ENCODE peak calls at places on chromosomes 7 and 10, in six cellular contexts. One of them, this sample, is unnamed.

GRCh38 chr10:69662173-69662685 is 32.2 kb downstream of the FAM241B start:
- DNase-seq in PC-3: no peak
- DNase-seq in GM23248: no peak
- DNase-seq in neural progenitor cell: no peak
- DNase-seq in MM.1S: no peak
- DNase-seq in OCI-LY7: no peak
- DNase-seq in this sample: no peak

GRCh38 chr10:102121739-102122372 is 1.7 kb upstream of the LDB1 start:
- DNase-seq in neural progenitor cell: peak; percentile 54
- DNase-seq in MM.1S: no peak
- DNase-seq in PC-3: no peak
- DNase-seq in GM23248: peak; percentile 42
- DNase-seq in OCI-LY7: no peak
- DNase-seq in this sample: peak; percentile 63

GRCh38 chr7:3415730-3416366 is 114.8 kb downstream of the SDK1 start:
- DNase-seq in MM.1S: no peak
- DNase-seq in OCI-LY7: no peak
- DNase-seq in PC-3: no peak
- DNase-seq in GM23248: no peak
- DNase-seq in neural progenitor cell: no peak
- DNase-seq in this sample: no peak

GRCh38 chr10:12606461-12606860 is 257.1 kb downstream of the CAMK1D start:
- DNase-seq in MM.1S: no peak
- DNase-seq in PC-3: no peak
- DNase-seq in neural progenitor cell: no peak
- DNase-seq in OCI-LY7: no peak
- DNase-seq in GM23248: no peak
- DNase-seq in this sample: no peak

GRCh38 chr7:135661311-135662122 is 797 bp upstream of the STMP1 start:
- DNase-seq in MM.1S: no peak
- DNase-seq in GM23248: no peak
- DNase-seq in OCI-LY7: no peak
- DNase-seq in PC-3: peak; percentile 11
- DNase-seq in neural progenitor cell: no peak
- DNase-seq in this sample: peak; percentile 38

GRCh38 chr10:46287846-46288480 is 1.2 kb downstream of the ANTXRL start:
- DNase-seq in neural progenitor cell: no peak
- DNase-seq in GM23248: peak; percentile 30
- DNase-seq in OCI-LY7: no peak
- DNase-seq in MM.1S: no peak
- DNase-seq in PC-3: no peak
- DNase-seq in this sample: no peak

GRCh38 chr7:142066536-142066935 is 45.0 kb upstream of the MGAM2 start:
- DNase-seq in GM23248: no peak
- DNase-seq in PC-3: peak; percentile 21
- DNase-seq in MM.1S: no peak
- DNase-seq in neural progenitor cell: no peak
- DNase-seq in OCI-LY7: no peak
- DNase-seq in this sample: no peak

GRCh38 chr7:2120841-2121830 is 111.6 kb downstream of the MAD1L1 start:
- DNase-seq in neural progenitor cell: no peak
- DNase-seq in OCI-LY7: no peak
- DNase-seq in GM23248: no peak
- DNase-seq in PC-3: no peak
- DNase-seq in MM.1S: no peak
- DNase-seq in this sample: no peak

GRCh38 chr10:26621243-26621888 is 76.1 kb upstream of the PDSS1 start:
- DNase-seq in OCI-LY7: no peak
- DNase-seq in GM23248: no peak
- DNase-seq in MM.1S: no peak
- DNase-seq in neural progenitor cell: no peak
- DNase-seq in PC-3: no peak
- DNase-seq in this sample: no peak

GRCh38 chr7:68629-69028 is 123.7 kb upstream of the FAM20C start:
- DNase-seq in PC-3: no peak
- DNase-seq in neural progenitor cell: no peak
- DNase-seq in GM23248: peak; percentile 70
- DNase-seq in MM.1S: no peak
- DNase-seq in OCI-LY7: no peak
- DNase-seq in this sample: no peak

GRCh38 chr7:148854975-148855374 is 29.1 kb downstream of the EZH2 start:
- DNase-seq in neural progenitor cell: no peak
- DNase-seq in MM.1S: no peak
- DNase-seq in OCI-LY7: no peak
- DNase-seq in PC-3: no peak
- DNase-seq in GM23248: no peak
- DNase-seq in this sample: no peak

GRCh38 chr7:141533149-141533949 is 17.9 kb upstream of the AGK start:
- DNase-seq in MM.1S: peak; percentile 89
- DNase-seq in PC-3: peak; percentile 78
- DNase-seq in OCI-LY7: peak; percentile 72
- DNase-seq in GM23248: peak; percentile 82
- DNase-seq in neural progenitor cell: peak; percentile 92
- DNase-seq in this sample: peak; percentile 92

GRCh38 chr7:4716946-4717694 is 35.0 kb downstream of the FOXK1 start:
- DNase-seq in MM.1S: no peak
- DNase-seq in neural progenitor cell: no peak
- DNase-seq in OCI-LY7: no peak
- DNase-seq in GM23248: no peak
- DNase-seq in PC-3: no peak
- DNase-seq in this sample: no peak

GRCh38 chr7:23449941-23450340 is 20.4 kb downstream of the IGF2BP3 start:
- DNase-seq in GM23248: no peak
- DNase-seq in MM.1S: no peak
- DNase-seq in PC-3: no peak
- DNase-seq in OCI-LY7: no peak
- DNase-seq in neural progenitor cell: no peak
- DNase-seq in this sample: no peak

GRCh38 chr7:108290344-108291134 is 160.4 kb upstream of the LAMB4 start:
- DNase-seq in OCI-LY7: no peak
- DNase-seq in neural progenitor cell: peak; percentile 25
- DNase-seq in PC-3: no peak
- DNase-seq in MM.1S: no peak
- DNase-seq in GM23248: no peak
- DNase-seq in this sample: no peak

GRCh38 chr7:43698461-43699255 is 30.7 kb downstream of the COA1 start:
- DNase-seq in OCI-LY7: no peak
- DNase-seq in MM.1S: no peak
- DNase-seq in PC-3: no peak
- DNase-seq in GM23248: peak; percentile 63
- DNase-seq in neural progenitor cell: no peak
- DNase-seq in this sample: no peak

GRCh38 chr10:132728741-132729140 is 57.2 kb downstream of the NKX6-2 start:
- DNase-seq in GM23248: no peak
- DNase-seq in neural progenitor cell: no peak
- DNase-seq in PC-3: no peak
- DNase-seq in MM.1S: no peak
- DNase-seq in OCI-LY7: no peak
- DNase-seq in this sample: no peak

DNA sequence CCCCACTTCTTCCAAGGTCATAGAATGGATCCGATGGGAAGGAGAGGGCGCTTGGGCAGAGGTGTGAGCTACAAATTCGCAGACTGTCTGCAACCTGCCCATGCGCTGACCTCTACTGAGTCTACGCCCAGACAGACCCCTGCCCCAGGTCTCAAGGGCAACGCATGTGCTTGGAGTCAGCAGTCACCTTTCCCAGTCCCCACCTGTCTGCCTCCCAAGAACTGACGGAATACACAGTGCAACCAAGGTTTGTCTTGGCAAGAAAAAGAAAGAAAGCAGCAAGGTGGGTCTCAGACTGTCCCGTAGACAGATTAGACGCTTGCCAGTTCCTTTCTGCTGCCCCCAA is 74.3 kb downstream of the CALN1 start:
- DNase-seq in MM.1S: no peak
- DNase-seq in GM23248: no peak
- DNase-seq in PC-3: no peak
- DNase-seq in OCI-LY7: no peak
- DNase-seq in neural progenitor cell: no peak
- DNase-seq in this sample: no peak
- TF ChIP-seq EZH2phosphoT487 in MM.1S: no peak
- TF ChIP-seq EZH2phosphoT487 in GM23248: no peak
- TF ChIP-seq EZH2phosphoT487 in PC-3: no peak
- TF ChIP-seq EZH2phosphoT487 in OCI-LY7: no peak
- TF ChIP-seq EZH2phosphoT487 in neural progenitor cell: no peak
- TF ChIP-seq EZH2phosphoT487 in this sample: no peak

GRCh38 chr7:158657189-158657746 is 47.3 kb downstream of the NCAPG2 start:
- DNase-seq in PC-3: no peak
- DNase-seq in neural progenitor cell: peak; percentile 3
- DNase-seq in OCI-LY7: peak; percentile 31
- DNase-seq in GM23248: no peak
- DNase-seq in MM.1S: peak; percentile 98
- DNase-seq in this sample: no peak

GRCh38 chr7:158655507-158655906 is 49.1 kb downstream of the NCAPG2 start:
- DNase-seq in neural progenitor cell: no peak
- DNase-seq in MM.1S: no peak
- DNase-seq in GM23248: no peak
- DNase-seq in PC-3: no peak
- DNase-seq in OCI-LY7: no peak
- DNase-seq in this sample: no peak

GRCh38 chr7:158662610-158663427 is 41.8 kb downstream of the NCAPG2 start:
- DNase-seq in OCI-LY7: no peak
- DNase-seq in neural progenitor cell: no peak
- DNase-seq in PC-3: no peak
- DNase-seq in GM23248: no peak
- DNase-seq in MM.1S: no peak
- DNase-seq in this sample: no peak

GRCh38 chr7:158655931-158656441 is 48.6 kb downstream of the NCAPG2 start:
- DNase-seq in PC-3: peak; percentile 13
- DNase-seq in OCI-LY7: no peak
- DNase-seq in neural progenitor cell: no peak
- DNase-seq in MM.1S: peak; percentile 81
- DNase-seq in GM23248: no peak
- DNase-seq in this sample: no peak

DNA sequence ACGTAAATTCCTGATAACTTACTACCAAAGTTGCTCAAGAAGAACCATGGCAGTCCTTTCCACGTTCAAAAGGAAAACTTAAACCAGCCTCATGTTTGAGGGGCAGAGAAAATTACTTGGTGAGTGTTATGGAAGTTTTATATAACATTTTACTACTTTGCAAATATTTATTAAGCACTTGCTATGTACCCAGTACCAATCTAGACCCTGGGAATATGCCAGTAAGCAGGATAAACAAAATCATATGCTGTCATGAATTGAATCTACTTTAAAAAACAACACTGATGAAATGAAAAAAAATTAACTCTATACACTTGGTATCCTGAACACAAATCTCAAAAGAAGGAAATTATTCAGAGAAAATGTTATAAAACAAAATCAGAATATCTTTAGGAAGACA is 46.1 kb downstream of the NCAPG2 start:
- DNase-seq in OCI-LY7: no peak
- DNase-seq in neural progenitor cell: no peak
- DNase-seq in GM23248: no peak
- DNase-seq in PC-3: no peak
- DNase-seq in MM.1S: no peak
- DNase-seq in this sample: no peak
- TF ChIP-seq EZH2phosphoT487 in OCI-LY7: no peak
- TF ChIP-seq EZH2phosphoT487 in neural progenitor cell: no peak
- TF ChIP-seq EZH2phosphoT487 in GM23248: no peak
- TF ChIP-seq EZH2phosphoT487 in PC-3: no peak
- TF ChIP-seq EZH2phosphoT487 in MM.1S: no peak
- TF ChIP-seq EZH2phosphoT487 in this sample: no peak

DNA sequence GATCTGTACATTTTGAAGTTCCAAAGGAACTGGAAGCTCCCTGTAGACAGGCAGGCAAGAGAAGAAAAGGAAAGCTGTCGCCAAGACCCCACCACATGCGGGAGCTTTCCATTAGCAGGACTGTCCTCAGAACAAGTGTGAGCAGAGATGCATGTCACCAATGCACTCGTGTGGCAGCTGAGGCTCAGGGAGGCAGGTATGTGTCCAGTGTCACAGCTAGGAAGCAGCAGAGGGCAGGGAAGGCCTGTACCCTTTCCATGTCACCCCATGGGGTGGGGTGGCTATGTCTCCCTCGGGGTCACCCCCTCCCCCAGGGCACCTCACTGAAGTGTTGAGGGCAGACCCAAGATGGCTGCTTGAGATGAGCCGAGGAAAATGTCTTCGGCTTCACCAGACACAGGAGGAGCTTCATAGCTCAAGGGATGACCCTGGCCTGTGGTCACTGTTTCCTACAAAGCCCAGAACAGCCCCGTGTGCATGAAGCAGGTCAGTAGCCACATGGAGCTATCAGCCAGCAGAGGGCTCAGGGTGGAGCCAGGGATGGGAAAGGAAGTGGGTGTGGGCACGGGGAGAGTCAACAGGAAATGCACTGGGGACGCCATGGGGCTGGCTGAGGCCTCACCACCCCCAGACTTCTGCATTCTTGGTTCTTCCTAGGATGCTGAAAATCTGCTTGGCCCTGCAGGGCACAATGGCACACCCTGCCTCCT is 96.6 kb downstream of the FAM53B start:
- DNase-seq in MM.1S: peak; percentile 65
- DNase-seq in GM23248: peak; percentile 74
- DNase-seq in OCI-LY7: peak; percentile 80
- DNase-seq in PC-3: peak; percentile 6
- DNase-seq in neural progenitor cell: no peak
- DNase-seq in this sample: no peak
- TF ChIP-seq EZH2phosphoT487 in MM.1S: no peak
- TF ChIP-seq EZH2phosphoT487 in GM23248: no peak
- TF ChIP-seq EZH2phosphoT487 in OCI-LY7: no peak
- TF ChIP-seq EZH2phosphoT487 in PC-3: no peak
- TF ChIP-seq EZH2phosphoT487 in neural progenitor cell: no peak
- TF ChIP-seq EZH2phosphoT487 in this sample: no peak

GRCh38 chr10:24871501-24871900 is 80.9 kb downstream of the PRTFDC1 start:
- DNase-seq in MM.1S: no peak
- DNase-seq in PC-3: no peak
- DNase-seq in GM23248: no peak
- DNase-seq in neural progenitor cell: no peak
- DNase-seq in OCI-LY7: no peak
- DNase-seq in this sample: no peak

GRCh38 chr10:24872790-24873182 is 79.6 kb downstream of the PRTFDC1 start:
- DNase-seq in neural progenitor cell: no peak
- DNase-seq in GM23248: no peak
- DNase-seq in PC-3: no peak
- DNase-seq in OCI-LY7: no peak
- DNase-seq in MM.1S: no peak
- DNase-seq in this sample: no peak

GRCh38 chr10:24874133-24874532 is 78.3 kb downstream of the PRTFDC1 start:
- DNase-seq in PC-3: no peak
- DNase-seq in MM.1S: no peak
- DNase-seq in OCI-LY7: no peak
- DNase-seq in neural progenitor cell: no peak
- DNase-seq in GM23248: no peak
- DNase-seq in this sample: no peak

GRCh38 chr10:24872049-24872789 is 80.2 kb downstream of the PRTFDC1 start:
- DNase-seq in GM23248: peak; percentile 64
- DNase-seq in neural progenitor cell: peak; percentile 24
- DNase-seq in MM.1S: no peak
- DNase-seq in OCI-LY7: no peak
- DNase-seq in PC-3: no peak
- DNase-seq in this sample: no peak

DNA sequence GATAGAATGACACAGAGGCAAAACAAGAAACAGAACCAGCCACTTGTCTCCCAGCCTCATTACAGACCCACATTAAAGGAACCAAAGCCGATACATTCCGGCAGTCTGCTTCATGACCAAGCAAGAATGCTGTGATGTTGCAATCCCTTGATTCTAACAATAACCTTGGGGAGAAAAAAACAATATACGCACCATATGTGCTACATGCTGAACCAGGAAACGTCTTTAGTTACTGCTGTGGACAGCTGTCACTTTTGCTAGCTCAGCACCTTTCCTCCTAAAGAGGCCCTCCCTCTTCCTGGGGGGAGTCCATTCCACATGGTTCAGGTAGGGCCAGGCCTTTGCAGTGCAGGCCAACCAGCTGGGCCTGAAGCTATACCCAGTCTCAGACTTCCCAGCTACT is 79.1 kb downstream of the PRTFDC1 start:
- DNase-seq in neural progenitor cell: no peak
- DNase-seq in OCI-LY7: no peak
- DNase-seq in GM23248: peak; percentile 97
- DNase-seq in MM.1S: peak; percentile 88
- DNase-seq in PC-3: no peak
- DNase-seq in this sample: peak; percentile 30
- TF ChIP-seq EZH2phosphoT487 in neural progenitor cell: no peak
- TF ChIP-seq EZH2phosphoT487 in OCI-LY7: no peak
- TF ChIP-seq EZH2phosphoT487 in GM23248: peak; percentile 99
- TF ChIP-seq EZH2phosphoT487 in MM.1S: no peak
- TF ChIP-seq EZH2phosphoT487 in PC-3: no peak
- TF ChIP-seq EZH2phosphoT487 in this sample: no peak

This sample was measured in hepatocyte.